ENCODE peak calls at places on chromosomes 16 and 17, in seven cellular contexts. M is neural progenitor cell, D is hepatocyte, T is MM.1S, U is HCT116, X is OCI-LY7, H is PC-3. G is an unnamed sample.

GRCh38 chr17:26818736-26819135 is 475.2 kb upstream of the WSB1 start:
- DNase-seq in H (no peak), X (no peak), D (peak; percentile 5), U (peak; percentile 10), T (no peak), M (peak; percentile 4), G (no peak)

GRCh38 chr16:2852003-2852730 is 5.8 kb downstream of the PRSS22 start:
- DNase-seq in X (no peak), T (no peak), D (no peak), U (no peak), H (no peak), M (no peak), G (no peak)

GRCh38 chr16:47646914-47647313 is 185.8 kb downstream of the PHKB start:
- DNase-seq in M (no peak), U (no peak), X (no peak), H (no peak), D (no peak), T (no peak), G (no peak)

GRCh38 chr17:49434821-49435581 is 20.3 kb upstream of the PHB1 start:
- DNase-seq in M (peak; percentile 62), D (peak; percentile 56), T (peak; percentile 22), H (peak; percentile 88), U (peak; percentile 74), X (peak; percentile 63), G (peak; percentile 53)

GRCh38 chr17:7218166-7218565 is 1.5 kb downstream of the DLG4 start:
- DNase-seq in T (no peak), X (no peak), D (no peak), H (no peak), M (no peak), U (no peak), G (no peak)

GRCh38 chr16:76796978-76797377 is 394.0 kb upstream of the MON1B start:
- DNase-seq in X (no peak), M (no peak), T (no peak), D (no peak), U (no peak), H (peak; percentile 37), G (no peak)

GRCh38 chr16:3012828-3013420 is at the start of gene CLDN9:
- DNase-seq in X (no peak), D (peak; percentile 64), U (no peak), M (peak; percentile 58), H (peak; percentile 58), T (peak; percentile 54), G (peak; percentile 58)

GRCh38 chr16:84654238-84654637 is 5.9 kb downstream of the KLHL36 start:
- DNase-seq in M (no peak), H (no peak), X (no peak), U (no peak), D (no peak), T (no peak), G (no peak)

GRCh38 chr16:2195316-2196161 is 866 bp downstream of the CASKIN1 start:
- DNase-seq in H (no peak), D (no peak), X (no peak), T (no peak), M (peak; percentile 43), U (no peak), G (no peak)

GRCh38 chr16:64392456-64392855 is 729.4 kb downstream of the CDH11 start:
- DNase-seq in D (no peak), H (no peak), U (no peak), X (no peak), T (no peak), M (no peak), G (no peak)

GRCh38 chr17:49132699-49133364 is at the start of gene B4GALNT2:
- DNase-seq in M (peak; percentile 71), D (peak; percentile 60), X (no peak), U (no peak), H (peak; percentile 49), T (no peak), G (peak; percentile 30)

GRCh38 chr16:65817066-65817465 is 549.4 kb upstream of the CDH5 start:
- DNase-seq in T (peak; percentile 56), U (no peak), D (no peak), H (no peak), M (no peak), X (no peak), G (no peak)

GRCh38 chr17:42544874-42545283 is 7.8 kb upstream of the HSD17B1 start:
- DNase-seq in U (no peak), D (no peak), H (no peak), T (no peak), X (no peak), M (no peak), G (no peak)

GRCh38 chr17:42543190-42544079 is 7.4 kb downstream of the NAGLU start:
- DNase-seq in H (no peak), U (no peak), D (no peak), M (no peak), X (no peak), T (no peak), G (no peak)

GRCh38 chr17:42538482-42538881 is 2.4 kb downstream of the NAGLU start:
- DNase-seq in X (no peak), D (no peak), U (no peak), T (no peak), M (no peak), H (no peak), G (no peak)

GRCh38 chr17:42537826-42538451 is 1.9 kb downstream of the NAGLU start:
- DNase-seq in X (no peak), M (no peak), H (no peak), D (no peak), U (no peak), T (no peak), G (no peak)

GRCh38 chr17:42541041-42541833 is 5.2 kb downstream of the NAGLU start:
- DNase-seq in U (no peak), H (peak; percentile 57), D (peak; percentile 67), M (no peak), X (no peak), T (no peak), G (no peak)
- TF ChIP-seq EZH2phosphoT487 in U (no peak), H (no peak), D (no peak), M (no peak), X (no peak), T (no peak), G (no peak)

DNA sequence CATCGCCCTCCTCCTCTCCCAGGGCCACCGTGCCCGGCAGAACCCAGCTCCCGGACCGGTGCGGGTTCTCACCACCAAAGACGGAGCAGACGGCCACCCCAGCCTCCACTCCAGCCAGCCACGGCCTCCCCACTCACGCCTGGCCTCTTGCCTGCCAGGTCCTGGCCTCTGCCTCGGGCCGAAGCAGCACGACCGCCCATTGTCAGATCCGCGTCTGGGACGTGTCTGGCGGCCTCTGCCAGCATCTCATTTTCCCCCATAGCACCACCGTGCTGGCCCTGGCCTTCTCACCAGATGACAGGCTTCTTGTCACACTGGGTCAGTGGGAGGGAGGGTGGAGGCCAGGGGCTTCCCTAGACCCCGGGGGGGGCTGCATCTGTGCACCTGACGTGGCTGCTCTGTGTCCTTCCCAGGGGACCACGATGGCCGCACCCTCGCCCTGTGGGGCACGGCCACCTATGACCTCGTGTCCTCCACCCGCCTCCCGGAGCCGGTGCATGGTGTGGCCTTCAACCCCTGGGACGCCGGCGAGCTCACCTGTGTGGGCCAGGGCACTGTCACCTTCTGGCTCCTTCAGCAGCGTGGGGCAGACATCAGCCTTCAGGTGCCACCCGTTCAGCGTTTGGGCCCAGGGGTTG is 6.6 kb upstream of the RHOT2 start:
- DNase-seq in T (no peak), U (no peak), H (no peak), X (no peak), D (no peak), M (no peak), G (no peak)
- H3K4me3 ChIP-seq in T (no peak overlapping the region), U (no peak overlapping the region), H (peak overlapping the region; percentile 42), X (no peak overlapping the region), D (no peak overlapping the region), M (no peak overlapping the region), G (no peak overlapping the region)

DNA sequence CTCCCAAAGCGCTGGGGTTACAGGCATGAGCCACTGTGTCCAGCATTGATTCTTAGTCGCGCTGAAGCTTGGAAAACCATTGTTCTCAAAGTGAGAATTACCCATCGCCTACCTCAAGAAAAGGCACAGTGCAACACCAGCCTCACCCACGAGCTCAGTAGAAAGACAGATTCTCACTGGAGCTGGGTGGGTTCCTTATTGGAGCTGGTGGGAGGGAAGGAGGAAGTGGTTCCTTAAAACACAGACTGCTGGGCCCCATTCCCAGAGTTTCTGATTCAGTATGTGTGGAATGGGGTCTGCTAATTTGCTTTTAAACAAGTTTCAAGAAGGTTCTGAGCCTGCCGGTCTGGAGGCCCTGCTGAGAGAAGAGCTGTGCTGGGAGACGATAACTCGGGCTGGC is 264.7 kb downstream of the ENGASE start:
- DNase-seq in T (no peak), U (no peak), X (no peak), H (no peak), D (no peak), M (no peak), G (no peak)
- H3K4me2 ChIP-seq in T (peak overlapping the region; percentile 35), U (no peak overlapping the region), X (peak overlapping the region; percentile 87), H (no peak overlapping the region), D (no peak overlapping the region), M (no peak overlapping the region), G (no peak overlapping the region)

GRCh38 chr16:71504901-71505300 is 15.8 kb upstream of the ZNF19 start:
- DNase-seq in T (no peak), D (no peak), X (no peak), H (peak; percentile 26), U (no peak), M (no peak), G (no peak)
- TF ChIP-seq EZH2phosphoT487 in T (no peak), D (no peak), X (no peak), H (no peak), U (no peak), M (no peak), G (no peak)

GRCh38 chr17:52147431-52147830 is 11.1 kb downstream of the CA10 start:
- DNase-seq in X (no peak), T (peak; percentile 75), D (no peak), H (peak; percentile 72), U (no peak), M (no peak), G (no peak)

GRCh38 chr17:52149626-52150025 is 8.9 kb downstream of the CA10 start:
- DNase-seq in T (no peak), U (no peak), H (no peak), M (no peak), D (no peak), X (no peak), G (no peak)

GRCh38 chr17:52148288-52148968 is 10.1 kb downstream of the CA10 start:
- DNase-seq in D (no peak), T (no peak), X (no peak), U (no peak), M (no peak), H (peak; percentile 60), G (no peak)

GRCh38 chr17:52148969-52149351 is 9.6 kb downstream of the CA10 start:
- DNase-seq in D (no peak), T (no peak), X (no peak), U (no peak), H (peak; percentile 88), M (no peak), G (no peak)

DNA sequence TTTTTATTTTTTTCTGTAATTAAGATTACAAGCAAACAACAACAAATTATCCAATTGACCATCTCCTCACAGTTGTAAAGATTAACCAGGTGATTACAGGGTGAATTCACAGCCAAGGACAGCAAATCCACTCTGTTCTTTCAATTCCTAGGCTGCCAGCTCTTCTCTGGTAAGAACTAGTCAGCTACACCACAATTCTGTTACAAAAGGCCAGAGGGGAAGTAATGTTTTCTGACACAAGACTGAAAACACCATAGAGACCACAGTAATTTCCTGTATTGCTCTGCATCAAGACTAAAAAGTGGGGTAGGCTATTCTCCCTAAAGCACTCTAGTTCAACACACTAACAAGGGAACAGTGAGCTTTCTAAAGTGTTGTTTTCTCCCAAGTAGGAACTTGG is 10.6 kb downstream of the CA10 start:
- DNase-seq in M (no peak), D (no peak), T (peak; percentile 91), X (no peak), U (no peak), H (peak; percentile 36), G (no peak)
- H3K4me3 ChIP-seq in M (no peak overlapping the region), D (no peak overlapping the region), T (peak overlapping the region; percentile 20), X (no peak overlapping the region), U (no peak overlapping the region), H (no peak overlapping the region), G (no peak overlapping the region)